ENCODE peak calls at places on chromosome 9, in nine cellular contexts. One of them, this sample, is unnamed.

GRCh38 chr9:88916875-88917274 is 74.4 kb upstream of the S1PR3 start:
- DNase-seq in A549: no peak
- DNase-seq in HFF-Myc: no peak
- DNase-seq in NB4: no peak
- DNase-seq in WERI-Rb-1: no peak
- DNase-seq in psoas muscle: no peak
- DNase-seq in nephron progenitor cell: no peak
- DNase-seq in B cell: no peak
- DNase-seq in fibroblast of mammary gland: no peak
- DNase-seq in this sample: no peak

GRCh38 chr9:76658510-76659231 is 105.6 kb upstream of the PCA3 start:
- DNase-seq in A549: peak
- DNase-seq in HFF-Myc: peak
- DNase-seq in NB4: peak
- DNase-seq in WERI-Rb-1: no peak
- DNase-seq in psoas muscle: no peak
- DNase-seq in nephron progenitor cell: no peak
- DNase-seq in B cell: no peak
- DNase-seq in fibroblast of mammary gland: peak
- DNase-seq in this sample: peak

GRCh38 chr9:116270559-116270958 is 117.0 kb downstream of the PAPPA start:
- DNase-seq in A549: no peak
- DNase-seq in HFF-Myc: no peak
- DNase-seq in NB4: no peak
- DNase-seq in WERI-Rb-1: no peak
- DNase-seq in psoas muscle: no peak
- DNase-seq in nephron progenitor cell: no peak
- DNase-seq in B cell: no peak
- DNase-seq in fibroblast of mammary gland: peak
- DNase-seq in this sample: peak

GRCh38 chr9:92609142-92609500 is 60.8 kb downstream of the IPPK start:
- DNase-seq in A549: no peak
- DNase-seq in HFF-Myc: peak
- DNase-seq in NB4: peak
- DNase-seq in WERI-Rb-1: peak
- DNase-seq in psoas muscle: no peak
- DNase-seq in nephron progenitor cell: no peak
- DNase-seq in B cell: no peak
- DNase-seq in fibroblast of mammary gland: no peak
- DNase-seq in this sample: no peak

GRCh38 chr9:97768731-97769130 is 71.6 kb upstream of the XPA start:
- DNase-seq in A549: no peak
- DNase-seq in HFF-Myc: peak
- DNase-seq in NB4: no peak
- DNase-seq in WERI-Rb-1: no peak
- DNase-seq in psoas muscle: no peak
- DNase-seq in nephron progenitor cell: no peak
- DNase-seq in B cell: no peak
- DNase-seq in fibroblast of mammary gland: peak
- DNase-seq in this sample: no peak

GRCh38 chr9:80191108-80191507 is 619.3 kb downstream of the TLE4 start:
- DNase-seq in A549: no peak
- DNase-seq in HFF-Myc: no peak
- DNase-seq in NB4: no peak
- DNase-seq in WERI-Rb-1: no peak
- DNase-seq in psoas muscle: no peak
- DNase-seq in nephron progenitor cell: no peak
- DNase-seq in B cell: no peak
- DNase-seq in fibroblast of mammary gland: no peak
- DNase-seq in this sample: no peak

GRCh38 chr9:99748251-99748650 is 73.4 kb upstream of the NR4A3 start:
- DNase-seq in A549: no peak
- DNase-seq in HFF-Myc: no peak
- DNase-seq in NB4: no peak
- DNase-seq in WERI-Rb-1: no peak
- DNase-seq in psoas muscle: no peak
- DNase-seq in nephron progenitor cell: no peak
- DNase-seq in B cell: no peak
- DNase-seq in fibroblast of mammary gland: peak
- DNase-seq in this sample: no peak

GRCh38 chr9:93154293-93154903 is 20.3 kb upstream of the NINJ1 start:
- DNase-seq in A549: peak
- DNase-seq in HFF-Myc: no peak
- DNase-seq in NB4: peak
- DNase-seq in WERI-Rb-1: peak
- DNase-seq in psoas muscle: no peak
- DNase-seq in nephron progenitor cell: peak
- DNase-seq in B cell: no peak
- DNase-seq in fibroblast of mammary gland: no peak
- DNase-seq in this sample: peak

GRCh38 chr9:15135167-15135792 is 171.7 kb downstream of the TTC39B start:
- DNase-seq in A549: peak
- DNase-seq in HFF-Myc: peak
- DNase-seq in NB4: peak
- DNase-seq in WERI-Rb-1: peak
- DNase-seq in psoas muscle: peak
- DNase-seq in nephron progenitor cell: peak
- DNase-seq in B cell: peak
- DNase-seq in fibroblast of mammary gland: peak
- DNase-seq in this sample: peak

GRCh38 chr9:83431470-83432060 is 106.6 kb downstream of the FRMD3 start:
- DNase-seq in A549: peak
- DNase-seq in HFF-Myc: no peak
- DNase-seq in NB4: no peak
- DNase-seq in WERI-Rb-1: no peak
- DNase-seq in psoas muscle: peak
- DNase-seq in nephron progenitor cell: no peak
- DNase-seq in B cell: no peak
- DNase-seq in fibroblast of mammary gland: no peak
- DNase-seq in this sample: no peak

GRCh38 chr9:77015291-77016048 is 4.0 kb upstream of the FOXB2 start:
- DNase-seq in A549: no peak
- DNase-seq in HFF-Myc: no peak
- DNase-seq in NB4: no peak
- DNase-seq in WERI-Rb-1: no peak
- DNase-seq in psoas muscle: no peak
- DNase-seq in nephron progenitor cell: peak
- DNase-seq in B cell: no peak
- DNase-seq in fibroblast of mammary gland: no peak
- DNase-seq in this sample: no peak

GRCh38 chr9:90969021-90969675 is 167.5 kb downstream of the SYK start:
- DNase-seq in A549: no peak
- DNase-seq in HFF-Myc: no peak
- DNase-seq in NB4: no peak
- DNase-seq in WERI-Rb-1: peak
- DNase-seq in psoas muscle: no peak
- DNase-seq in nephron progenitor cell: no peak
- DNase-seq in B cell: no peak
- DNase-seq in fibroblast of mammary gland: no peak
- DNase-seq in this sample: no peak

GRCh38 chr9:125028041-125028440 is 87.2 kb upstream of the GOLGA1 start:
- DNase-seq in A549: no peak
- DNase-seq in HFF-Myc: no peak
- DNase-seq in NB4: no peak
- DNase-seq in WERI-Rb-1: no peak
- DNase-seq in psoas muscle: no peak
- DNase-seq in nephron progenitor cell: no peak
- DNase-seq in B cell: no peak
- DNase-seq in fibroblast of mammary gland: no peak
- DNase-seq in this sample: no peak

GRCh38 chr9:85960688-85961093 is 19.7 kb downstream of the NAA35 start:
- DNase-seq in A549: no peak
- DNase-seq in HFF-Myc: no peak
- DNase-seq in NB4: no peak
- DNase-seq in WERI-Rb-1: no peak
- DNase-seq in psoas muscle: no peak
- DNase-seq in nephron progenitor cell: no peak
- DNase-seq in B cell: no peak
- DNase-seq in fibroblast of mammary gland: peak
- DNase-seq in this sample: no peak

GRCh38 chr9:98983295-98984268 is 39.9 kb downstream of the COL15A1 start:
- DNase-seq in A549: no peak
- DNase-seq in HFF-Myc: no peak
- DNase-seq in NB4: no peak
- DNase-seq in WERI-Rb-1: no peak
- DNase-seq in psoas muscle: no peak
- DNase-seq in nephron progenitor cell: no peak
- DNase-seq in B cell: no peak
- DNase-seq in fibroblast of mammary gland: peak
- DNase-seq in this sample: peak

GRCh38 chr9:37295796-37296195 is 126.7 kb upstream of the GRHPR start:
- DNase-seq in A549: peak
- DNase-seq in HFF-Myc: no peak
- DNase-seq in NB4: peak
- DNase-seq in WERI-Rb-1: no peak
- DNase-seq in psoas muscle: no peak
- DNase-seq in nephron progenitor cell: no peak
- DNase-seq in B cell: no peak
- DNase-seq in fibroblast of mammary gland: no peak
- DNase-seq in this sample: no peak
- TF ChIP-seq CTCF in A549: peak
- TF ChIP-seq CTCF in HFF-Myc: no peak
- TF ChIP-seq CTCF in NB4: no peak
- TF ChIP-seq CTCF in WERI-Rb-1: no peak
- TF ChIP-seq CTCF in psoas muscle: no peak
- TF ChIP-seq CTCF in nephron progenitor cell: peak
- TF ChIP-seq CTCF in B cell: peak
- TF ChIP-seq CTCF in fibroblast of mammary gland: peak
- TF ChIP-seq CTCF in this sample: no peak

DNA sequence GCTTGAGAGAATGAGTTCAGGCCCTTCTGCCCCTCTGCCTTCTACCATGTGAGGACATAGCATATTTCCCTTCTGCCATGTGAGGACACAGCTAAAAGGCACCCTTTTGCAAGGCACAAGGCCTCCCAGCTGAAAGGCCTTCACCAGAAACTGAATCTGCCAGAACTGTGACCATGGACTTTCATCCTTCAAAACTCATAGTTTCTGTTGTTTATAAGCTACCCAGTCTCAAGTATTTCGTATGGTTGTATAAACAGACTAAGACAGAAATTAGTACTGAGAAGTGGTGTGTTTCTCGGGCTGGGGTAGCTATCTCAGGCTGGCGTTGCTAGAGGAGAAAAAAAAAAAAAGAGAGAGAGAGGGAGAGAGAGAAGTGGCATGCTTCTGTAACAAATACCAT is 368.6 kb downstream of the DMRTA1 start:
- DNase-seq in A549: no peak
- DNase-seq in HFF-Myc: no peak
- DNase-seq in NB4: no peak
- DNase-seq in WERI-Rb-1: peak
- DNase-seq in psoas muscle: no peak
- DNase-seq in nephron progenitor cell: no peak
- DNase-seq in B cell: no peak
- DNase-seq in fibroblast of mammary gland: no peak
- DNase-seq in this sample: no peak
- TF ChIP-seq CTCF in A549: no peak
- TF ChIP-seq CTCF in HFF-Myc: no peak
- TF ChIP-seq CTCF in NB4: no peak
- TF ChIP-seq CTCF in WERI-Rb-1: no peak
- TF ChIP-seq CTCF in psoas muscle: no peak
- TF ChIP-seq CTCF in nephron progenitor cell: no peak
- TF ChIP-seq CTCF in B cell: no peak
- TF ChIP-seq CTCF in fibroblast of mammary gland: no peak
- TF ChIP-seq CTCF in this sample: no peak

GRCh38 chr9:129933709-129934586 is 98.7 kb downstream of the USP20 start:
- DNase-seq in A549: no peak
- DNase-seq in HFF-Myc: no peak
- DNase-seq in NB4: no peak
- DNase-seq in WERI-Rb-1: no peak
- DNase-seq in psoas muscle: no peak
- DNase-seq in nephron progenitor cell: no peak
- DNase-seq in B cell: no peak
- DNase-seq in fibroblast of mammary gland: peak
- DNase-seq in this sample: no peak

GRCh38 chr9:129938291-129938979 is 103.2 kb downstream of the USP20 start:
- DNase-seq in A549: no peak
- DNase-seq in HFF-Myc: no peak
- DNase-seq in NB4: no peak
- DNase-seq in WERI-Rb-1: no peak
- DNase-seq in psoas muscle: no peak
- DNase-seq in nephron progenitor cell: no peak
- DNase-seq in B cell: no peak
- DNase-seq in fibroblast of mammary gland: peak
- DNase-seq in this sample: no peak

GRCh38 chr9:129939426-129939825 is 103.6 kb downstream of the FNBP1 start:
- DNase-seq in A549: no peak
- DNase-seq in HFF-Myc: no peak
- DNase-seq in NB4: no peak
- DNase-seq in WERI-Rb-1: no peak
- DNase-seq in psoas muscle: no peak
- DNase-seq in nephron progenitor cell: no peak
- DNase-seq in B cell: no peak
- DNase-seq in fibroblast of mammary gland: no peak
- DNase-seq in this sample: no peak

GRCh38 chr9:129933215-129933614 is 98.0 kb downstream of the USP20 start:
- DNase-seq in A549: no peak
- DNase-seq in HFF-Myc: no peak
- DNase-seq in NB4: no peak
- DNase-seq in WERI-Rb-1: no peak
- DNase-seq in psoas muscle: no peak
- DNase-seq in nephron progenitor cell: no peak
- DNase-seq in B cell: no peak
- DNase-seq in fibroblast of mammary gland: no peak
- DNase-seq in this sample: no peak

GRCh38 chr9:129936222-129936621 is 101.0 kb downstream of the USP20 start:
- DNase-seq in A549: no peak
- DNase-seq in HFF-Myc: no peak
- DNase-seq in NB4: no peak
- DNase-seq in WERI-Rb-1: peak
- DNase-seq in psoas muscle: no peak
- DNase-seq in nephron progenitor cell: no peak
- DNase-seq in B cell: no peak
- DNase-seq in fibroblast of mammary gland: no peak
- DNase-seq in this sample: no peak
- TF ChIP-seq CTCF in A549: no peak
- TF ChIP-seq CTCF in HFF-Myc: no peak
- TF ChIP-seq CTCF in NB4: no peak
- TF ChIP-seq CTCF in WERI-Rb-1: no peak
- TF ChIP-seq CTCF in psoas muscle: no peak
- TF ChIP-seq CTCF in nephron progenitor cell: no peak
- TF ChIP-seq CTCF in B cell: no peak
- TF ChIP-seq CTCF in fibroblast of mammary gland: no peak
- TF ChIP-seq CTCF in this sample: no peak

GRCh38 chr9:11319477-11320060 is 706.8 kb upstream of the PTPRD start:
- DNase-seq in A549: no peak
- DNase-seq in HFF-Myc: no peak
- DNase-seq in NB4: peak
- DNase-seq in WERI-Rb-1: peak
- DNase-seq in psoas muscle: no peak
- DNase-seq in nephron progenitor cell: peak
- DNase-seq in B cell: no peak
- DNase-seq in fibroblast of mammary gland: peak
- DNase-seq in this sample: peak
- TF ChIP-seq CTCF in A549: no peak
- TF ChIP-seq CTCF in HFF-Myc: no peak
- TF ChIP-seq CTCF in NB4: peak
- TF ChIP-seq CTCF in WERI-Rb-1: peak
- TF ChIP-seq CTCF in psoas muscle: no peak
- TF ChIP-seq CTCF in nephron progenitor cell: peak
- TF ChIP-seq CTCF in B cell: no peak
- TF ChIP-seq CTCF in fibroblast of mammary gland: peak
- TF ChIP-seq CTCF in this sample: peak

GRCh38 chr9:123225374-123225813 is 43.0 kb downstream of the STRBP start:
- DNase-seq in A549: peak
- DNase-seq in HFF-Myc: peak
- DNase-seq in NB4: peak
- DNase-seq in WERI-Rb-1: peak
- DNase-seq in psoas muscle: no peak
- DNase-seq in nephron progenitor cell: no peak
- DNase-seq in B cell: peak
- DNase-seq in fibroblast of mammary gland: peak
- DNase-seq in this sample: peak
- TF ChIP-seq CTCF in A549: peak
- TF ChIP-seq CTCF in HFF-Myc: peak
- TF ChIP-seq CTCF in NB4: peak
- TF ChIP-seq CTCF in WERI-Rb-1: peak
- TF ChIP-seq CTCF in psoas muscle: peak
- TF ChIP-seq CTCF in nephron progenitor cell: peak
- TF ChIP-seq CTCF in B cell: peak
- TF ChIP-seq CTCF in fibroblast of mammary gland: peak
- TF ChIP-seq CTCF in this sample: peak